ENCODE peak calls at places on chromosome 12, in four cellular contexts. One of them, this sample, is unnamed.

GRCh38 chr12:56041579-56042429 is at the start of gene RPS26:
- DNase-seq in HCT116: peak
- DNase-seq in body of pancreas: peak
- DNase-seq in foreskin fibroblast: peak
- DNase-seq in this sample: peak

GRCh38 chr12:99915251-99916082 is 69.3 kb downstream of the ANKS1B start:
- DNase-seq in body of pancreas: no peak
- DNase-seq in foreskin fibroblast: peak
- DNase-seq in HCT116: no peak
- DNase-seq in this sample: no peak

GRCh38 chr12:65490193-65490592 is 211.7 kb downstream of the MSRB3 start:
- DNase-seq in HCT116: no peak
- DNase-seq in foreskin fibroblast: no peak
- DNase-seq in body of pancreas: no peak
- DNase-seq in this sample: no peak

GRCh38 chr12:130526813-130527212 is 189.1 kb downstream of the PIWIL1 start:
- DNase-seq in body of pancreas: no peak
- DNase-seq in HCT116: no peak
- DNase-seq in foreskin fibroblast: no peak
- DNase-seq in this sample: no peak

GRCh38 chr12:85531345-85531744 is 251.3 kb downstream of the ALX1 start:
- DNase-seq in HCT116: no peak
- DNase-seq in body of pancreas: no peak
- DNase-seq in foreskin fibroblast: no peak
- DNase-seq in this sample: no peak

GRCh38 chr12:7712841-7713442 is 1.7 kb downstream of the DPPA3 start:
- DNase-seq in HCT116: no peak
- DNase-seq in body of pancreas: no peak
- DNase-seq in foreskin fibroblast: no peak
- DNase-seq in this sample: no peak

GRCh38 chr12:124460771-124461170 is 106.6 kb downstream of the NCOR2 start:
- DNase-seq in body of pancreas: no peak
- DNase-seq in foreskin fibroblast: no peak
- DNase-seq in HCT116: no peak
- DNase-seq in this sample: no peak

GRCh38 chr12:29589852-29590251 is 92.4 kb upstream of the OVCH1 start:
- DNase-seq in body of pancreas: no peak
- DNase-seq in HCT116: no peak
- DNase-seq in foreskin fibroblast: peak
- DNase-seq in this sample: no peak

GRCh38 chr12:103181366-103182152 is 224.1 kb downstream of the ASCL1 start:
- DNase-seq in HCT116: no peak
- DNase-seq in foreskin fibroblast: no peak
- DNase-seq in body of pancreas: no peak
- DNase-seq in this sample: no peak

GRCh38 chr12:29620030-29620429 is 122.5 kb upstream of the OVCH1 start:
- DNase-seq in foreskin fibroblast: no peak
- DNase-seq in body of pancreas: no peak
- DNase-seq in HCT116: no peak
- DNase-seq in this sample: no peak

DNA sequence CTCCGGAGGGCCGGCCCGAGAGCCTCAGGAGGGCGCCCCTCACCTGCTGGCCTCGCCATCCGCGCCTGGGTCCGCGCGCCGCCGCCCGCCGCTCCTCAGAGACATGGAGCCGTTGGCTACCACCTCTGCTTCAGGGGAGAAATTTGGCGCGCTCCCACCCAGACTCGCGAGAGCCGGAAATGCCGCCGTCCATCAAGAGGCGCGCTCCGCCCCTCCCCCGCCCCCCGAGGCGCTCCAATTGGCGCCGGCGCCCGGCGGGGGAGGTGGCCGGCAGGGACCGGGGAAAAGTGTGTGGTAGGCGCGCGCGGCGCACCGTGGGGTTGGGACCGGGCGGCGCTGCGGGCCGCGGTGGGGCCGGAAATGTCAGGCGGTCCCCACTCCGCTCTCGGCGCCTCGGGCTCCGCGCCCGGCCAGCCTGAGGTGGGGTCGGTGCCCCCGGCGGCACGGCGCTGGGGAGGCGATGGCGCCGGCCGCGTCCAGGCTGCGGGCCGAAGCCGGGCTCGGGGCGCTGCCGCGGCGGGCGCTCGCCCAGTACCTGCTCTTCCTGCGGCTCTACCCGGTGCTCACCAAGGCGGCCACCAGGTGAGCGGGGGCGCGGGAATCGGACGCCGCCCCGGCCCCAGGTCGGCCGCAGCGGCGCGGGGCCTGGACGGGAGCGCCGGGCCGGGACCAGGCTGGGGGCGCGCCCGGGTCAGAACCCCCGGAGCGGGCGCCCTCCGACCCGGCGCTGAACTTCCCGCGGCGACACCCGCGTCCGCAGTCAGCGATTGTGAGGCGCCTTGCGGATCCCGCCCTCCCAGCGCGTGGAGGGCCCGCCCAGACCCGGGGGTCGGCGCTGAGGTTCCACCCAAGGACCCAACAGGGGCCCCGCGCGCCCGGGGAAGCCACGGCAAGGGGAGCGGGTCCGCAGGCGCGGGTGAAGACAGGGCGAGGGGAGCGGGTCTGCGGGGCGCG is at the start of the genes POLE and PXMP2:
- DNase-seq in foreskin fibroblast: peak
- DNase-seq in body of pancreas: peak
- DNase-seq in HCT116: peak
- DNase-seq in this sample: peak
- TF ChIP-seq CTCF in foreskin fibroblast: no peak
- TF ChIP-seq CTCF in body of pancreas: no peak
- TF ChIP-seq CTCF in HCT116: no peak
- TF ChIP-seq CTCF in this sample: no peak

GRCh38 chr12:53757095-53757770 is 5.5 kb upstream of the CISTR start:
- DNase-seq in HCT116: peak
- DNase-seq in foreskin fibroblast: peak
- DNase-seq in body of pancreas: peak
- DNase-seq in this sample: peak

GRCh38 chr12:53755451-53756290 is 3.9 kb upstream of the CISTR start:
- DNase-seq in HCT116: no peak
- DNase-seq in body of pancreas: no peak
- DNase-seq in foreskin fibroblast: no peak
- DNase-seq in this sample: no peak

GRCh38 chr12:53758081-53758769 is 6.4 kb upstream of the CISTR start:
- DNase-seq in HCT116: no peak
- DNase-seq in body of pancreas: no peak
- DNase-seq in foreskin fibroblast: no peak
- DNase-seq in this sample: no peak

GRCh38 chr12:53754633-53755261 is 3.0 kb upstream of the CISTR start:
- DNase-seq in foreskin fibroblast: peak
- DNase-seq in body of pancreas: no peak
- DNase-seq in HCT116: no peak
- DNase-seq in this sample: peak

DNA sequence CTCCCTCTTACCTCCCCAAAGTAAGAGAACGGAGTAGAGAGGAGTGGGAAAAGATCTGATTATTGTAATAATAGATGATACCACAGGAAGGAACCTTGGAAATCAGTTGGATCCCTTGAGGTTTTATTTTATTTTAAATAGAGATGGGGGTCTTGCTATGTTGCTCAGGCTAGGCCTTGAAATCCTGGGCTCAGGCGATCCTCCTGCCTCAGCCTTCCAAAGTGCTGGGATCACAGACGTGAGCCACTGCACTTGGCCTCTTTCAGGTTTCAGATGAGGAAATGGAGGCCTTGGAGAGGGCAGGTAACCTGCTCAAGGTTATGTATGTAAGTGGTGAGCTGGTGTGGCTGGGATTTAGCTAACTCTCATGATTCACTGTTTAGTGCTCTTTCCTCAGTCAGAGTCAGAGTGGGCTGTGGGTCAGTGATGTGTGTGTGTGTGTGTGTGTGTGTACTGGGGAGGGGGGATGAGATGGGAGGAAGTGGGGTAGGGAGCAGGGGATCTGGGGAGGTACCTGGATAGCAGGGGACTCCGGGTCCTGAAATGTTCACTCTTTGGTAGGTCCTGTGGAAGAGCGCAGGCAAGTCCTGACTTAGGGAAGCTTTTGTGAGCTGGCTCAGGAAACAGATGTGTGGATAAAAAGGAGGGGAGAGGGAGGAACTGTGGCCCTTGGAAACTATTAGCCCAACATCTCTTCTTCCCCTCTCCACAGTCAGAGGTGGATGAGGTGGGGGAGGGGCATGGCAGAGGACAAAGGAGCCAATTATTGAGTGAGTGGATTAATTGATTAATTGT is 4.7 kb upstream of the CISTR start:
- DNase-seq in foreskin fibroblast: no peak
- DNase-seq in HCT116: no peak
- DNase-seq in body of pancreas: no peak
- DNase-seq in this sample: no peak
- H3K4me3 ChIP-seq in foreskin fibroblast: no peak
- H3K4me3 ChIP-seq in HCT116: no peak
- H3K4me3 ChIP-seq in body of pancreas: no peak
- H3K4me3 ChIP-seq in this sample: no peak

DNA sequence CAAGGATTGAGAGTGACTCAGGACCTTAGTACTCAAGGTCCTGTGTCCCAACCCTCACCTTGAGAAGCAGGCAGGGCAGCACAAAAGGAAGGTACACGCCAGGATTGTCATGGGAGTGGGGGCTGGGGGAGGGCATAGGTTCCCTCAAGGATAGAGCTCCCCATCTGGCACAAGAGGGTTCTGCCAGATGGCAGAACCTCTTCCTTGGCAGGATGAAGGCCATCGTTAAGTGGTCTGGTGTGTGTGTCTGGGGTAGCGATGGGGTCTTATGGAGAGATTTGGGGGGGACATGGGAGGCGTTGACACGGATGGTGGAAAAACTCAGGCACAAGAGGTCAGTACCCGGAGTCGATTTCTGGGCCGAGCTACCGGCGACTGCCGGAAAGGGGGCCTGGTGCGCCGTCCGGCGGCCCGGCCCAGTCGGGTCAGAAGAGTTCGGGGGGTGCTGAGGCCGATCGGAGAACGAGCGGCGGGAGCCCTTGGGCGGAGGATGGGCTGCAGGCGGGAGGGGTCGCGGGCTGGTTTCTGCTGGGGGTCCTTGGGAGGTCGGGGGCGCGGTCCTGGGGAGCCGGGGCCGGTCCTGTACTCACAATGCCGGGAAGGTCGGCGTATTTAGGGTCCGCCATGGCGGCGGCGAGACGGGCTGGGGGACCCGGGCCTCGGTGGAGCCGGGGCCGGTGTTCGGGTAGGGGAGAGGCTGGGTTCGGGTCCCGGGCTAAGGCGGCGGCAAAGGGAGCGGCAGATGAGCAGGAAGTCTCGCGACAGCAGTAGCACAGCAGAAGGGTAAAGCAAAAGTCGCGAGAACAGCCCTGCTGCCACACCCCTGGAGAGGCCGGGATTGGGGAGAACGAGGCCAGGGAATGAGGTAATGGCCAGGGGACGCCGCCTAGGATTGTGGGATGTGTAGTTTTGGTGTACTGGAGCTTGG is at the start of gene DCTN2:
- DNase-seq in body of pancreas: peak
- DNase-seq in HCT116: peak
- DNase-seq in foreskin fibroblast: peak
- DNase-seq in this sample: peak
- TF ChIP-seq CTCF in body of pancreas: no peak
- TF ChIP-seq CTCF in HCT116: peak
- TF ChIP-seq CTCF in foreskin fibroblast: no peak
- TF ChIP-seq CTCF in this sample: peak

GRCh38 chr12:57735952-57736742 is 2.4 kb downstream of the AGAP2 start:
- DNase-seq in body of pancreas: peak
- DNase-seq in HCT116: no peak
- DNase-seq in foreskin fibroblast: peak
- DNase-seq in this sample: no peak

GRCh38 chr12:57738142-57738474 is 434 bp downstream of the AGAP2 start:
- DNase-seq in HCT116: no peak
- DNase-seq in body of pancreas: no peak
- DNase-seq in foreskin fibroblast: no peak
- DNase-seq in this sample: no peak

GRCh38 chr12:57737467-57738141 is 938 bp downstream of the AGAP2 start:
- DNase-seq in HCT116: no peak
- DNase-seq in foreskin fibroblast: peak
- DNase-seq in body of pancreas: peak
- DNase-seq in this sample: no peak

GRCh38 chr12:57735198-57735855 is 3.2 kb downstream of the AGAP2 start:
- DNase-seq in foreskin fibroblast: no peak
- DNase-seq in HCT116: no peak
- DNase-seq in body of pancreas: no peak
- DNase-seq in this sample: no peak

DNA sequence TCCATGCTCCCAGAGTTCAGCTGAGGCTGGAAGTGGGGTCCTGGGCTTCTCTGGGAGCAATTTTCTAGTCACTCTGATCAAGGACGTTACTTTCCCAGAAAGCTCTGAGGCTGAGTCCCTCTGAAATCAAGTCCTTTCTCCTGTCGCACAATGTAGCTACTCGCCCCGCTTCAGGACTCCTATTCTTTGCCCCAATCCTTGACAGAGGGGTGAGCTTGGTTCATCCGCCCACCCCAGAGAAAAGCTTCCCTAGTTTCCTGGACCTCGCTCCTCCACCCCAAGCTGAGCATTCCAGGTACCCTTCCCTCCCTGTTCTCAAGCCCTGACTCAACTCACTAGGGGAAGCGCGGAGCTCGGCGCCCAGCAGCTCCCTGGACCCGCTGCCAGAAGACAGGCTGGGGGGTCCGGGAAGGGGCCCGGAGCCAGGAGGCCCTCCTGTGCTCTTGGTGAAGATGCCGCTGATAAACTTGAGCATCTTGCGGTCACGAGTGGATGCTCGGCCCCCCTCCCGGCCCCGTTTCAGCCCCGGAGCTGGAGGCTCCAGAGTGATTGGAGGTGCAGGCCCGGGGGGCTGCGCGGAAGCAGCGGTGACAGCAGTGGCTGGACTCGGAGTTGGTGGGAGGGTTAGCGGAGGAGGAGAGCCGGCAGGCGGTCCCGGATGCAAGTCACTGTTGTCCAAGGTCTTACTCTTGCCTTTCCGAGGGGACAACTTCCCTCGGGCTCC is 1.6 kb downstream of the AGAP2 start:
- DNase-seq in HCT116: no peak
- DNase-seq in body of pancreas: no peak
- DNase-seq in foreskin fibroblast: no peak
- DNase-seq in this sample: no peak
- H3K4me3 ChIP-seq in HCT116: no peak
- H3K4me3 ChIP-seq in body of pancreas: no peak
- H3K4me3 ChIP-seq in foreskin fibroblast: no peak
- H3K4me3 ChIP-seq in this sample: no peak

This sample was measured in astrocyte of the spinal cord.